ENCODE peak calls at places on chromosomes 3 and 15, in seven cellular contexts. N is brain pericyte; K is neuronal stem cell; G is GM23248; X is RPMI8226; S is activated effector memory CD4-positive, alpha-beta T cell treated with Interleukin-2 at 50 U/mL for 16 hours; D is left cardiac atrium. P is an unnamed sample.

GRCh38 chr3:48039487-48040190 is 23.4 kb upstream of the MAP4 start:
- DNase-seq in N (no peak), D (no peak), X (peak; percentile 14), K (peak; percentile 72), S (no peak), G (peak; percentile 92), P (no peak)

GRCh38 chr3:47163023-47163989 is 607 bp downstream of the SETD2 start:
- DNase-seq in S (peak; percentile 46), D (peak; percentile 55), K (peak; percentile 17), N (no peak), G (peak; percentile 71), X (peak; percentile 51), P (peak; percentile 16)

GRCh38 chr3:196941846-196942225 is 492 bp downstream of the NCBP2 start:
- DNase-seq in X (peak; percentile 56), K (no peak), N (peak; percentile 21), G (peak; percentile 86), S (peak; percentile 48), D (peak; percentile 56), P (peak; percentile 43)

GRCh38 chr15:43433160-43433559 is 59.8 kb downstream of the TP53BP1 start:
- DNase-seq in N (no peak), S (no peak), K (no peak), X (no peak), D (no peak), G (peak; percentile 34), P (no peak)

GRCh38 chr15:75195122-75195765 is 6.4 kb upstream of the C15orf39 start:
- DNase-seq in N (no peak), D (no peak), K (peak; percentile 62), S (no peak), G (no peak), X (peak; percentile 56), P (no peak)

GRCh38 chr3:173429527-173429926 is 32.0 kb downstream of the NLGN1 start:
- DNase-seq in K (no peak), G (no peak), D (no peak), N (no peak), X (no peak), S (no peak), P (no peak)

GRCh38 chr3:113736548-113737089 is 9.4 kb downstream of the NAA50 start:
- DNase-seq in S (no peak), N (peak; percentile 29), G (peak; percentile 79), D (no peak), K (peak; percentile 33), X (peak; percentile 69), P (no peak)

GRCh38 chr15:78989701-78990248 is 44.9 kb upstream of the CTSH start:
- DNase-seq in N (no peak), X (no peak), K (no peak), S (no peak), G (no peak), D (no peak), P (no peak)

GRCh38 chr3:134197681-134198261 is 52.9 kb downstream of the RYK start:
- DNase-seq in S (no peak), D (no peak), X (peak; percentile 56), N (no peak), K (no peak), G (peak; percentile 83), P (peak; percentile 1)

GRCh38 chr3:55893045-55893664 is 406.0 kb upstream of the WNT5A start:
- DNase-seq in S (no peak), K (no peak), N (no peak), X (no peak), G (no peak), D (no peak), P (no peak)

GRCh38 chr15:50675524-50676144 is 11.0 kb downstream of the TRPM7 start:
- DNase-seq in X (peak; percentile 20), D (no peak), S (no peak), K (no peak), G (peak; percentile 53), N (peak; percentile 8), P (peak; percentile 4)

GRCh38 chr3:128316456-128316855 is 150.2 kb downstream of the DNAJB8 start:
- DNase-seq in G (peak; percentile 34), K (no peak), D (peak; percentile 40), S (peak; percentile 57), X (no peak), N (no peak), P (no peak)

GRCh38 chr3:111667170-111667569 is 72.0 kb upstream of the ZBED2 start:
- DNase-seq in K (no peak), G (no peak), S (no peak), N (no peak), X (no peak), D (no peak), P (no peak)

GRCh38 chr3:196287066-196287404 is 491 bp downstream of the PCYT1A start:
- DNase-seq in S (no peak), D (no peak), N (no peak), K (no peak), X (peak; percentile 40), G (peak; percentile 61), P (no peak)

GRCh38 chr15:60972301-60972700 is 256.8 kb downstream of the RORA start:
- DNase-seq in X (no peak), N (no peak), G (peak; percentile 95), D (no peak), K (no peak), S (no peak), P (no peak)

GRCh38 chr3:114496021-114496434 is 202.2 kb downstream of the TIGIT start:
- DNase-seq in G (peak; percentile 83), K (no peak), D (peak; percentile 36), S (no peak), N (no peak), X (no peak), P (no peak)

GRCh38 chr3:123424321-123424998 is 24.4 kb downstream of the ADCY5 start:
- DNase-seq in K (no peak), N (no peak), D (peak; percentile 45), S (no peak), X (peak; percentile 76), G (no peak), P (no peak)

GRCh38 chr3:52527039-52527731 is 6.5 kb downstream of the NT5DC2 start:
- DNase-seq in X (no peak), K (no peak), N (no peak), S (no peak), G (no peak), D (peak; percentile 18), P (no peak)

GRCh38 chr3:1092771-1093170 is at the start of gene CNTN6:
- DNase-seq in S (no peak), G (no peak), X (no peak), K (peak; percentile 65), N (no peak), D (no peak), P (no peak)

GRCh38 chr15:59543721-59544547 is 67.6 kb upstream of the GCNT3 start:
- DNase-seq in G (no peak), S (no peak), X (peak; percentile 90), N (no peak), K (no peak), D (no peak), P (peak; percentile 22)

GRCh38 chr3:105938826-105939225 is 70.0 kb upstream of the CBLB start:
- DNase-seq in D (no peak), G (no peak), S (no peak), N (no peak), K (no peak), X (no peak), P (no peak)

GRCh38 chr3:51441282-51442030 is 50.4 kb downstream of the RBM15B start:
- DNase-seq in X (no peak), G (no peak), K (no peak), D (no peak), N (no peak), S (no peak), P (no peak)

GRCh38 chr15:33377239-33377638 is 66.5 kb downstream of the RYR3 start:
- DNase-seq in N (no peak), D (no peak), S (no peak), K (no peak), X (no peak), G (no peak), P (no peak)

GRCh38 chr3:135869439-135870105 is 96.0 kb upstream of the PPP2R3A start:
- DNase-seq in S (no peak), D (no peak), X (no peak), G (no peak), K (no peak), N (no peak), P (no peak)

GRCh38 chr3:50675179-50676030 is 678 bp downstream of the DOCK3 start:
- DNase-seq in K (peak; percentile 56), S (peak; percentile 12), N (no peak), D (peak; percentile 47), G (peak; percentile 36), X (peak; percentile 23), P (no peak)

GRCh38 chr3:71131893-71132314 is 451.6 kb downstream of the FOXP1 start:
- DNase-seq in D (no peak), K (no peak), N (no peak), S (no peak), X (no peak), G (no peak), P (no peak)